ENCODE peak calls at places on chromosome 6, in five cellular contexts. One of them, this sample, is unnamed.
A peak's percentile ranks its signal among the peaks of the same experiment; 100 is the strongest.

GRCh38 chr6:90110971-90111370 is 185.7 kb downstream of the BACH2 start:
- DNase-seq in NCI-H1092: no peak
- DNase-seq in astrocyte: no peak
- DNase-seq in stimulated activated CD4-positive, alpha-beta T cell treated with anti-CD3 and anti-CD28 coated beads, Interleukin-1b, Interleukin-23, amount 100 ng/mL, for 1 hour: peak; percentile 3
- DNase-seq in T-cell: peak; percentile 54
- DNase-seq in this sample: no peak

GRCh38 chr6:52399511-52400315 is 20.4 kb upstream of the EFHC1 start:
- DNase-seq in NCI-H1092: peak; percentile 15
- DNase-seq in astrocyte: peak; percentile 33
- DNase-seq in stimulated activated CD4-positive, alpha-beta T cell treated with anti-CD3 and anti-CD28 coated beads, Interleukin-1b, Interleukin-23, amount 100 ng/mL, for 1 hour: no peak
- DNase-seq in T-cell: no peak
- DNase-seq in this sample: no peak

GRCh38 chr6:32940656-32941411 is at the start of gene HLA-DMB:
- DNase-seq in NCI-H1092: no peak
- DNase-seq in astrocyte: peak; percentile 53
- DNase-seq in stimulated activated CD4-positive, alpha-beta T cell treated with anti-CD3 and anti-CD28 coated beads, Interleukin-1b, Interleukin-23, amount 100 ng/mL, for 1 hour: no peak
- DNase-seq in T-cell: peak; percentile 38
- DNase-seq in this sample: no peak

GRCh38 chr6:108735991-108736345 is 112.3 kb upstream of the ARMC2 start:
- DNase-seq in NCI-H1092: no peak
- DNase-seq in astrocyte: no peak
- DNase-seq in stimulated activated CD4-positive, alpha-beta T cell treated with anti-CD3 and anti-CD28 coated beads, Interleukin-1b, Interleukin-23, amount 100 ng/mL, for 1 hour: no peak
- DNase-seq in T-cell: no peak
- DNase-seq in this sample: no peak

GRCh38 chr6:144296973-144297372 is 11.8 kb downstream of the UTRN start:
- DNase-seq in NCI-H1092: no peak
- DNase-seq in astrocyte: no peak
- DNase-seq in stimulated activated CD4-positive, alpha-beta T cell treated with anti-CD3 and anti-CD28 coated beads, Interleukin-1b, Interleukin-23, amount 100 ng/mL, for 1 hour: no peak
- DNase-seq in T-cell: no peak
- DNase-seq in this sample: no peak

GRCh38 chr6:63816401-63816975 is 180.9 kb downstream of the PHF3 start:
- DNase-seq in NCI-H1092: no peak
- DNase-seq in astrocyte: no peak
- DNase-seq in stimulated activated CD4-positive, alpha-beta T cell treated with anti-CD3 and anti-CD28 coated beads, Interleukin-1b, Interleukin-23, amount 100 ng/mL, for 1 hour: no peak
- DNase-seq in T-cell: no peak
- DNase-seq in this sample: no peak

GRCh38 chr6:6775074-6775473 is 186.6 kb downstream of the LY86 start:
- DNase-seq in NCI-H1092: no peak
- DNase-seq in astrocyte: no peak
- DNase-seq in stimulated activated CD4-positive, alpha-beta T cell treated with anti-CD3 and anti-CD28 coated beads, Interleukin-1b, Interleukin-23, amount 100 ng/mL, for 1 hour: no peak
- DNase-seq in T-cell: no peak
- DNase-seq in this sample: no peak

GRCh38 chr6:101545171-101545570 is 151.7 kb downstream of the GRIK2 start:
- DNase-seq in NCI-H1092: no peak
- DNase-seq in astrocyte: peak; percentile 27
- DNase-seq in stimulated activated CD4-positive, alpha-beta T cell treated with anti-CD3 and anti-CD28 coated beads, Interleukin-1b, Interleukin-23, amount 100 ng/mL, for 1 hour: no peak
- DNase-seq in T-cell: no peak
- DNase-seq in this sample: no peak

GRCh38 chr6:44002071-44002590 is 125.1 kb downstream of the MRPL14 start:
- DNase-seq in NCI-H1092: no peak
- DNase-seq in astrocyte: no peak
- DNase-seq in stimulated activated CD4-positive, alpha-beta T cell treated with anti-CD3 and anti-CD28 coated beads, Interleukin-1b, Interleukin-23, amount 100 ng/mL, for 1 hour: no peak
- DNase-seq in T-cell: no peak
- DNase-seq in this sample: no peak

GRCh38 chr6:56699066-56699654 is 56.5 kb upstream of the DST start:
- DNase-seq in NCI-H1092: peak; percentile 1
- DNase-seq in astrocyte: no peak
- DNase-seq in stimulated activated CD4-positive, alpha-beta T cell treated with anti-CD3 and anti-CD28 coated beads, Interleukin-1b, Interleukin-23, amount 100 ng/mL, for 1 hour: no peak
- DNase-seq in T-cell: no peak
- DNase-seq in this sample: no peak

GRCh38 chr6:72245565-72245964 is 359.2 kb downstream of the RIMS1 start:
- DNase-seq in NCI-H1092: no peak
- DNase-seq in astrocyte: peak; percentile 15
- DNase-seq in stimulated activated CD4-positive, alpha-beta T cell treated with anti-CD3 and anti-CD28 coated beads, Interleukin-1b, Interleukin-23, amount 100 ng/mL, for 1 hour: no peak
- DNase-seq in T-cell: no peak
- DNase-seq in this sample: no peak

GRCh38 chr6:143556529-143556928 is 45.0 kb upstream of the FUCA2 start:
- DNase-seq in NCI-H1092: no peak
- DNase-seq in astrocyte: peak; percentile 92
- DNase-seq in stimulated activated CD4-positive, alpha-beta T cell treated with anti-CD3 and anti-CD28 coated beads, Interleukin-1b, Interleukin-23, amount 100 ng/mL, for 1 hour: no peak
- DNase-seq in T-cell: no peak
- DNase-seq in this sample: no peak

GRCh38 chr6:143775326-143775725 is 67.8 kb upstream of the LTV1 start:
- DNase-seq in NCI-H1092: no peak
- DNase-seq in astrocyte: no peak
- DNase-seq in stimulated activated CD4-positive, alpha-beta T cell treated with anti-CD3 and anti-CD28 coated beads, Interleukin-1b, Interleukin-23, amount 100 ng/mL, for 1 hour: no peak
- DNase-seq in T-cell: no peak
- DNase-seq in this sample: no peak

GRCh38 chr6:130927305-130927704 is 100.1 kb downstream of the SMLR1 start:
- DNase-seq in NCI-H1092: no peak
- DNase-seq in astrocyte: peak; percentile 18
- DNase-seq in stimulated activated CD4-positive, alpha-beta T cell treated with anti-CD3 and anti-CD28 coated beads, Interleukin-1b, Interleukin-23, amount 100 ng/mL, for 1 hour: no peak
- DNase-seq in T-cell: no peak
- DNase-seq in this sample: no peak

GRCh38 chr6:45369870-45370269 is 7.9 kb downstream of the SUPT3H start:
- DNase-seq in NCI-H1092: no peak
- DNase-seq in astrocyte: peak; percentile 22
- DNase-seq in stimulated activated CD4-positive, alpha-beta T cell treated with anti-CD3 and anti-CD28 coated beads, Interleukin-1b, Interleukin-23, amount 100 ng/mL, for 1 hour: no peak
- DNase-seq in T-cell: no peak
- DNase-seq in this sample: no peak

GRCh38 chr6:89379281-89379680 is 26.8 kb upstream of the UBE2J1 start:
- DNase-seq in NCI-H1092: no peak
- DNase-seq in astrocyte: no peak
- DNase-seq in stimulated activated CD4-positive, alpha-beta T cell treated with anti-CD3 and anti-CD28 coated beads, Interleukin-1b, Interleukin-23, amount 100 ng/mL, for 1 hour: no peak
- DNase-seq in T-cell: no peak
- DNase-seq in this sample: no peak

GRCh38 chr6:128482642-128483041 is 37.8 kb downstream of the PTPRK start:
- DNase-seq in NCI-H1092: no peak
- DNase-seq in astrocyte: no peak
- DNase-seq in stimulated activated CD4-positive, alpha-beta T cell treated with anti-CD3 and anti-CD28 coated beads, Interleukin-1b, Interleukin-23, amount 100 ng/mL, for 1 hour: no peak
- DNase-seq in T-cell: no peak
- DNase-seq in this sample: no peak

GRCh38 chr6:57267586-57268293 is 45.6 kb upstream of the RAB23 start:
- DNase-seq in NCI-H1092: no peak
- DNase-seq in astrocyte: peak; percentile 99
- DNase-seq in stimulated activated CD4-positive, alpha-beta T cell treated with anti-CD3 and anti-CD28 coated beads, Interleukin-1b, Interleukin-23, amount 100 ng/mL, for 1 hour: no peak
- DNase-seq in T-cell: no peak
- DNase-seq in this sample: no peak

GRCh38 chr6:104771258-104771832 is 88.4 kb downstream of the HACE1 start:
- DNase-seq in NCI-H1092: no peak
- DNase-seq in astrocyte: peak; percentile 8
- DNase-seq in stimulated activated CD4-positive, alpha-beta T cell treated with anti-CD3 and anti-CD28 coated beads, Interleukin-1b, Interleukin-23, amount 100 ng/mL, for 1 hour: no peak
- DNase-seq in T-cell: no peak
- DNase-seq in this sample: no peak

GRCh38 chr6:42232035-42232434 is 14.4 kb upstream of the MRPS10 start:
- DNase-seq in NCI-H1092: no peak
- DNase-seq in astrocyte: no peak
- DNase-seq in stimulated activated CD4-positive, alpha-beta T cell treated with anti-CD3 and anti-CD28 coated beads, Interleukin-1b, Interleukin-23, amount 100 ng/mL, for 1 hour: no peak
- DNase-seq in T-cell: no peak
- DNase-seq in this sample: no peak

GRCh38 chr6:140586426-140587061 is 1212.1 kb upstream of the CITED2 start:
- DNase-seq in NCI-H1092: peak; percentile 2
- DNase-seq in astrocyte: no peak
- DNase-seq in stimulated activated CD4-positive, alpha-beta T cell treated with anti-CD3 and anti-CD28 coated beads, Interleukin-1b, Interleukin-23, amount 100 ng/mL, for 1 hour: no peak
- DNase-seq in T-cell: no peak
- DNase-seq in this sample: no peak

GRCh38 chr6:150191809-150192208 is 49.0 kb downstream of the PPP1R14C start:
- DNase-seq in NCI-H1092: no peak
- DNase-seq in astrocyte: peak; percentile 77
- DNase-seq in stimulated activated CD4-positive, alpha-beta T cell treated with anti-CD3 and anti-CD28 coated beads, Interleukin-1b, Interleukin-23, amount 100 ng/mL, for 1 hour: no peak
- DNase-seq in T-cell: no peak
- DNase-seq in this sample: no peak

GRCh38 chr6:116531675-116532570 is 13.6 kb downstream of the TRAPPC3L start:
- DNase-seq in NCI-H1092: peak; percentile 9
- DNase-seq in astrocyte: peak; percentile 41
- DNase-seq in stimulated activated CD4-positive, alpha-beta T cell treated with anti-CD3 and anti-CD28 coated beads, Interleukin-1b, Interleukin-23, amount 100 ng/mL, for 1 hour: peak; percentile 3
- DNase-seq in T-cell: peak; percentile 47
- DNase-seq in this sample: no peak

GRCh38 chr6:15997751-15998388 is 131.0 kb upstream of the MYLIP start:
- DNase-seq in NCI-H1092: no peak
- DNase-seq in astrocyte: no peak
- DNase-seq in stimulated activated CD4-positive, alpha-beta T cell treated with anti-CD3 and anti-CD28 coated beads, Interleukin-1b, Interleukin-23, amount 100 ng/mL, for 1 hour: no peak
- DNase-seq in T-cell: no peak
- DNase-seq in this sample: no peak

GRCh38 chr6:142746524-142746923 is 198.5 kb downstream of the HIVEP2 start:
- DNase-seq in NCI-H1092: no peak
- DNase-seq in astrocyte: no peak
- DNase-seq in stimulated activated CD4-positive, alpha-beta T cell treated with anti-CD3 and anti-CD28 coated beads, Interleukin-1b, Interleukin-23, amount 100 ng/mL, for 1 hour: no peak
- DNase-seq in T-cell: no peak
- DNase-seq in this sample: no peak

GRCh38 chr6:79670789-79671188 is 39.7 kb downstream of the SH3BGRL2 start:
- DNase-seq in NCI-H1092: no peak
- DNase-seq in astrocyte: no peak
- DNase-seq in stimulated activated CD4-positive, alpha-beta T cell treated with anti-CD3 and anti-CD28 coated beads, Interleukin-1b, Interleukin-23, amount 100 ng/mL, for 1 hour: no peak
- DNase-seq in T-cell: no peak
- DNase-seq in this sample: no peak

GRCh38 chr6:19999319-20000191 is 162.4 kb downstream of the ID4 start:
- DNase-seq in NCI-H1092: no peak
- DNase-seq in astrocyte: no peak
- DNase-seq in stimulated activated CD4-positive, alpha-beta T cell treated with anti-CD3 and anti-CD28 coated beads, Interleukin-1b, Interleukin-23, amount 100 ng/mL, for 1 hour: no peak
- DNase-seq in T-cell: no peak
- DNase-seq in this sample: no peak

GRCh38 chr6:135311446-135312200 is 130.5 kb downstream of the MYB start:
- DNase-seq in NCI-H1092: peak; percentile 5
- DNase-seq in astrocyte: no peak
- DNase-seq in stimulated activated CD4-positive, alpha-beta T cell treated with anti-CD3 and anti-CD28 coated beads, Interleukin-1b, Interleukin-23, amount 100 ng/mL, for 1 hour: no peak
- DNase-seq in T-cell: no peak
- DNase-seq in this sample: no peak

GRCh38 chr6:29864037-29864795 is 36.6 kb downstream of the HLA-G start:
- DNase-seq in NCI-H1092: no peak
- DNase-seq in astrocyte: no peak
- DNase-seq in stimulated activated CD4-positive, alpha-beta T cell treated with anti-CD3 and anti-CD28 coated beads, Interleukin-1b, Interleukin-23, amount 100 ng/mL, for 1 hour: no peak
- DNase-seq in T-cell: no peak
- DNase-seq in this sample: no peak

GRCh38 chr6:105374010-105374420 is 28.9 kb downstream of the PREP start:
- DNase-seq in NCI-H1092: no peak
- DNase-seq in astrocyte: peak; percentile 35
- DNase-seq in stimulated activated CD4-positive, alpha-beta T cell treated with anti-CD3 and anti-CD28 coated beads, Interleukin-1b, Interleukin-23, amount 100 ng/mL, for 1 hour: no peak
- DNase-seq in T-cell: no peak
- DNase-seq in this sample: no peak

GRCh38 chr6:19834858-19835257 is 2.3 kb upstream of the ID4 start:
- DNase-seq in NCI-H1092: no peak
- DNase-seq in astrocyte: no peak
- DNase-seq in stimulated activated CD4-positive, alpha-beta T cell treated with anti-CD3 and anti-CD28 coated beads, Interleukin-1b, Interleukin-23, amount 100 ng/mL, for 1 hour: no peak
- DNase-seq in T-cell: no peak
- DNase-seq in this sample: no peak

GRCh38 chr6:89925826-89926225 is 31.6 kb downstream of the GJA10 start:
- DNase-seq in NCI-H1092: no peak
- DNase-seq in astrocyte: no peak
- DNase-seq in stimulated activated CD4-positive, alpha-beta T cell treated with anti-CD3 and anti-CD28 coated beads, Interleukin-1b, Interleukin-23, amount 100 ng/mL, for 1 hour: no peak
- DNase-seq in T-cell: no peak
- DNase-seq in this sample: no peak

GRCh38 chr6:24738732-24739131 is 19.8 kb upstream of the C6orf62 start:
- DNase-seq in NCI-H1092: no peak
- DNase-seq in astrocyte: no peak
- DNase-seq in stimulated activated CD4-positive, alpha-beta T cell treated with anti-CD3 and anti-CD28 coated beads, Interleukin-1b, Interleukin-23, amount 100 ng/mL, for 1 hour: no peak
- DNase-seq in T-cell: no peak
- DNase-seq in this sample: no peak

GRCh38 chr6:43963877-43964658 is 163.2 kb downstream of the MRPL14 start:
- DNase-seq in NCI-H1092: no peak
- DNase-seq in astrocyte: no peak
- DNase-seq in stimulated activated CD4-positive, alpha-beta T cell treated with anti-CD3 and anti-CD28 coated beads, Interleukin-1b, Interleukin-23, amount 100 ng/mL, for 1 hour: no peak
- DNase-seq in T-cell: no peak
- DNase-seq in this sample: no peak

GRCh38 chr6:112503210-112503609 is 156.1 kb downstream of the RFPL4B start:
- DNase-seq in NCI-H1092: no peak
- DNase-seq in astrocyte: peak; percentile 36
- DNase-seq in stimulated activated CD4-positive, alpha-beta T cell treated with anti-CD3 and anti-CD28 coated beads, Interleukin-1b, Interleukin-23, amount 100 ng/mL, for 1 hour: no peak
- DNase-seq in T-cell: no peak
- DNase-seq in this sample: no peak

This sample was measured in thoracic aorta.